ENCODE peak calls at places on chromosomes 3 and 15, in six cellular contexts. One of them, this sample, is unnamed.

GRCh38 chr3:42711491-42712343 is 9.1 kb upstream of the HHATL start:
- DNase-seq in mucosa of descending colon: no peak
- DNase-seq in activated CD8-positive, alpha-beta T cell treated with anti-CD3 and anti-CD28 coated beads for 36 hours: no peak
- DNase-seq in adrenal gland: peak; percentile 5
- DNase-seq in fibroblast of pulmonary artery: no peak
- DNase-seq in AG09319: no peak
- DNase-seq in this sample: no peak

GRCh38 chr15:55627730-55628368 is 39.7 kb upstream of the PYGO1 start:
- DNase-seq in adrenal gland: peak; percentile 59
- DNase-seq in AG09319: peak; percentile 52
- DNase-seq in activated CD8-positive, alpha-beta T cell treated with anti-CD3 and anti-CD28 coated beads for 36 hours: no peak
- DNase-seq in mucosa of descending colon: no peak
- DNase-seq in fibroblast of pulmonary artery: peak; percentile 90
- DNase-seq in this sample: no peak

GRCh38 chr15:41814534-41814933 is 13.4 kb upstream of the JMJD7 start:
- DNase-seq in adrenal gland: no peak
- DNase-seq in fibroblast of pulmonary artery: no peak
- DNase-seq in AG09319: no peak
- DNase-seq in mucosa of descending colon: no peak
- DNase-seq in activated CD8-positive, alpha-beta T cell treated with anti-CD3 and anti-CD28 coated beads for 36 hours: no peak
- DNase-seq in this sample: no peak

GRCh38 chr15:69450968-69451695 is 1.5 kb upstream of the RPLP1 start:
- DNase-seq in AG09319: no peak
- DNase-seq in activated CD8-positive, alpha-beta T cell treated with anti-CD3 and anti-CD28 coated beads for 36 hours: no peak
- DNase-seq in mucosa of descending colon: no peak
- DNase-seq in adrenal gland: no peak
- DNase-seq in fibroblast of pulmonary artery: no peak
- DNase-seq in this sample: no peak

GRCh38 chr3:56323986-56324420 is 144.3 kb downstream of the ERC2 start:
- DNase-seq in mucosa of descending colon: no peak
- DNase-seq in fibroblast of pulmonary artery: peak; percentile 91
- DNase-seq in adrenal gland: peak; percentile 23
- DNase-seq in activated CD8-positive, alpha-beta T cell treated with anti-CD3 and anti-CD28 coated beads for 36 hours: no peak
- DNase-seq in AG09319: peak; percentile 10
- DNase-seq in this sample: no peak

GRCh38 chr15:92394327-92395175 is 870 bp downstream of the ST8SIA2 start:
- DNase-seq in activated CD8-positive, alpha-beta T cell treated with anti-CD3 and anti-CD28 coated beads for 36 hours: no peak
- DNase-seq in fibroblast of pulmonary artery: no peak
- DNase-seq in mucosa of descending colon: peak; percentile 6
- DNase-seq in AG09319: no peak
- DNase-seq in adrenal gland: no peak
- DNase-seq in this sample: no peak

GRCh38 chr3:114408763-114409162 is 114.9 kb downstream of the TIGIT start:
- DNase-seq in mucosa of descending colon: no peak
- DNase-seq in adrenal gland: peak; percentile 25
- DNase-seq in AG09319: no peak
- DNase-seq in fibroblast of pulmonary artery: no peak
- DNase-seq in activated CD8-positive, alpha-beta T cell treated with anti-CD3 and anti-CD28 coated beads for 36 hours: no peak
- DNase-seq in this sample: no peak

GRCh38 chr3:20336572-20336971 is 150.6 kb upstream of the SGO1 start:
- DNase-seq in mucosa of descending colon: no peak
- DNase-seq in AG09319: no peak
- DNase-seq in fibroblast of pulmonary artery: no peak
- DNase-seq in adrenal gland: no peak
- DNase-seq in activated CD8-positive, alpha-beta T cell treated with anti-CD3 and anti-CD28 coated beads for 36 hours: no peak
- DNase-seq in this sample: no peak

GRCh38 chr15:47754312-47754711 is 37.0 kb downstream of the SEMA6D start:
- DNase-seq in mucosa of descending colon: no peak
- DNase-seq in fibroblast of pulmonary artery: no peak
- DNase-seq in adrenal gland: no peak
- DNase-seq in activated CD8-positive, alpha-beta T cell treated with anti-CD3 and anti-CD28 coated beads for 36 hours: no peak
- DNase-seq in AG09319: no peak
- DNase-seq in this sample: no peak

GRCh38 chr3:185988080-185988815 is 50.4 kb upstream of the TRA2B start:
- DNase-seq in fibroblast of pulmonary artery: no peak
- DNase-seq in mucosa of descending colon: no peak
- DNase-seq in AG09319: no peak
- DNase-seq in adrenal gland: no peak
- DNase-seq in activated CD8-positive, alpha-beta T cell treated with anti-CD3 and anti-CD28 coated beads for 36 hours: no peak
- DNase-seq in this sample: no peak

GRCh38 chr3:192830279-192831110 is 87.2 kb downstream of the MB21D2 start:
- DNase-seq in mucosa of descending colon: no peak
- DNase-seq in AG09319: no peak
- DNase-seq in fibroblast of pulmonary artery: no peak
- DNase-seq in activated CD8-positive, alpha-beta T cell treated with anti-CD3 and anti-CD28 coated beads for 36 hours: no peak
- DNase-seq in adrenal gland: no peak
- DNase-seq in this sample: no peak

GRCh38 chr3:143002083-143002712 is 828 bp downstream of the U2SURP start:
- DNase-seq in activated CD8-positive, alpha-beta T cell treated with anti-CD3 and anti-CD28 coated beads for 36 hours: peak; percentile 32
- DNase-seq in mucosa of descending colon: no peak
- DNase-seq in AG09319: no peak
- DNase-seq in fibroblast of pulmonary artery: peak; percentile 35
- DNase-seq in adrenal gland: no peak
- DNase-seq in this sample: no peak

GRCh38 chr3:59935025-59935424 is 885.2 kb upstream of the CFAP20DC start:
- DNase-seq in adrenal gland: no peak
- DNase-seq in fibroblast of pulmonary artery: no peak
- DNase-seq in activated CD8-positive, alpha-beta T cell treated with anti-CD3 and anti-CD28 coated beads for 36 hours: peak; percentile 39
- DNase-seq in AG09319: no peak
- DNase-seq in mucosa of descending colon: no peak
- DNase-seq in this sample: no peak

GRCh38 chr3:112101946-112102345 is 15.8 kb downstream of the C3orf52 start:
- DNase-seq in activated CD8-positive, alpha-beta T cell treated with anti-CD3 and anti-CD28 coated beads for 36 hours: no peak
- DNase-seq in fibroblast of pulmonary artery: peak; percentile 72
- DNase-seq in AG09319: no peak
- DNase-seq in adrenal gland: no peak
- DNase-seq in mucosa of descending colon: no peak
- DNase-seq in this sample: no peak

GRCh38 chr15:80072285-80072684 is 12.8 kb downstream of the ZFAND6 start:
- DNase-seq in adrenal gland: no peak
- DNase-seq in fibroblast of pulmonary artery: peak; percentile 95
- DNase-seq in activated CD8-positive, alpha-beta T cell treated with anti-CD3 and anti-CD28 coated beads for 36 hours: peak; percentile 14
- DNase-seq in mucosa of descending colon: peak; percentile 60
- DNase-seq in AG09319: peak; percentile 56
- DNase-seq in this sample: peak; percentile 15

GRCh38 chr3:126126292-126126691 is 42.4 kb upstream of the SLC41A3 start:
- DNase-seq in activated CD8-positive, alpha-beta T cell treated with anti-CD3 and anti-CD28 coated beads for 36 hours: no peak
- DNase-seq in AG09319: no peak
- DNase-seq in adrenal gland: peak; percentile 9
- DNase-seq in mucosa of descending colon: no peak
- DNase-seq in fibroblast of pulmonary artery: no peak
- DNase-seq in this sample: no peak

GRCh38 chr15:92091155-92091734 is 237.7 kb downstream of the SLCO3A1 start:
- DNase-seq in AG09319: no peak
- DNase-seq in mucosa of descending colon: peak; percentile 73
- DNase-seq in activated CD8-positive, alpha-beta T cell treated with anti-CD3 and anti-CD28 coated beads for 36 hours: peak; percentile 44
- DNase-seq in fibroblast of pulmonary artery: peak; percentile 41
- DNase-seq in adrenal gland: peak; percentile 40
- DNase-seq in this sample: peak; percentile 54

GRCh38 chr3:114451051-114451451 is 157.2 kb downstream of the TIGIT start:
- DNase-seq in adrenal gland: no peak
- DNase-seq in activated CD8-positive, alpha-beta T cell treated with anti-CD3 and anti-CD28 coated beads for 36 hours: no peak
- DNase-seq in mucosa of descending colon: no peak
- DNase-seq in AG09319: no peak
- DNase-seq in fibroblast of pulmonary artery: no peak
- DNase-seq in this sample: no peak

GRCh38 chr3:150038830-150039229 is 68.1 kb upstream of the PFN2 start:
- DNase-seq in mucosa of descending colon: no peak
- DNase-seq in adrenal gland: no peak
- DNase-seq in fibroblast of pulmonary artery: no peak
- DNase-seq in activated CD8-positive, alpha-beta T cell treated with anti-CD3 and anti-CD28 coated beads for 36 hours: no peak
- DNase-seq in AG09319: no peak
- DNase-seq in this sample: no peak

GRCh38 chr3:143811602-143812001 is 36.7 kb downstream of the SLC9A9 start:
- DNase-seq in mucosa of descending colon: no peak
- DNase-seq in adrenal gland: no peak
- DNase-seq in activated CD8-positive, alpha-beta T cell treated with anti-CD3 and anti-CD28 coated beads for 36 hours: no peak
- DNase-seq in fibroblast of pulmonary artery: no peak
- DNase-seq in AG09319: no peak
- DNase-seq in this sample: no peak

GRCh38 chr15:59420986-59421618 is 16.9 kb upstream of the FAM81A start:
- DNase-seq in AG09319: no peak
- DNase-seq in adrenal gland: no peak
- DNase-seq in activated CD8-positive, alpha-beta T cell treated with anti-CD3 and anti-CD28 coated beads for 36 hours: no peak
- DNase-seq in mucosa of descending colon: no peak
- DNase-seq in fibroblast of pulmonary artery: peak; percentile 75
- DNase-seq in this sample: no peak

DNA sequence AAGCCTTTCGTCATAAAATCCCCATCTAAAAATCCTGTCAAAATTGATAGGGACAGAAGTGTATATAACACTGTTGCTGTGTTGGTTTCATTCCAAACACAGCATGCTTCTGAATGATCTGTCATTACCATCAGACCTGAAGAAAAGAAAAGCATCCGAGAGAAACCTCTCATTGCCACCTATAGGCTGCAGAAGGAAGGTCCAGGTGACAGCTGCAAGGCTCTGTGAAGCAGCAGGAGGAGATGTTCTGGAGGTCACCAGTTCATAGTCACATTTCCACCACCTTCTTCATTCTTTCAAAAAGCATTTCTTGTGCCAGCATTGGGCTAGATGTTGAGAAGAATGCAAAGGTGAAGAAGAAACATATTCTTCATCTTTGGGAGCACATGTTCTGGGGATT is 503.7 kb upstream of the NR2F2 start:
- DNase-seq in fibroblast of pulmonary artery: no peak
- DNase-seq in adrenal gland: no peak
- DNase-seq in activated CD8-positive, alpha-beta T cell treated with anti-CD3 and anti-CD28 coated beads for 36 hours: no peak
- DNase-seq in AG09319: no peak
- DNase-seq in mucosa of descending colon: no peak
- DNase-seq in this sample: no peak
- TF ChIP-seq CTCF in fibroblast of pulmonary artery: peak; percentile 14
- TF ChIP-seq CTCF in adrenal gland: no peak
- TF ChIP-seq CTCF in activated CD8-positive, alpha-beta T cell treated with anti-CD3 and anti-CD28 coated beads for 36 hours: no peak
- TF ChIP-seq CTCF in AG09319: no peak
- TF ChIP-seq CTCF in mucosa of descending colon: no peak
- TF ChIP-seq CTCF in this sample: no peak

DNA sequence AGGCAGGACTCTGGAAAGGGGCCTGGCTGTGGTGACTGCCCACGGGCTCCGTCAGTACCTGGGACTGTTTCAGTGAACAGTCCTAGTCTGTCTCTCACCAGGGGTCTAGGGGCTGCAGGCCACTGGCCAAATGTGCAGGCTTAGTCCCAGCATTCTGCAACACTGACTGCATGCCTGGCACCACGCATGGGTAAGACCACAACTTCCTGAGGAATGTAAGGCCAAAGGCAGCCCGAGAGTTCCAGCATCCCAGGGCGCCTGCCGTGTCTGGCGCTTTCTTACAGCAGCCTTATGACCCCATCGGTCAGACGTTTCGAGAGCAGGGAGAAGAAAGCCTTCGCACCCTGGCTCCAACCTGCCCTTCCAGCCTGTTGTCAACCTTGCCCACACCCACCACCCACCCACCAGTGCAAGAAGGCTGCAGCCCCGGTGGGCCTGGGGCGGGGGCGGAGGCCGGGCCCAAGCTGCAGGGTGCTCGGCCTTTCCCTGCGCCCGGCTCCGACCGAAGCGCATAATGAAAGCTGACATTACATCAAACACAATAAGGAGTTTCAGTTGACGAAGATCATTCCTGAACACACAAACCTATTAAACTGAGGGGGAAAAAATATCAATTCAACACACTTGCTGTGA is 29.5 kb upstream of the TMEM115 start:
- DNase-seq in adrenal gland: no peak
- DNase-seq in activated CD8-positive, alpha-beta T cell treated with anti-CD3 and anti-CD28 coated beads for 36 hours: no peak
- DNase-seq in AG09319: no peak
- DNase-seq in mucosa of descending colon: no peak
- DNase-seq in fibroblast of pulmonary artery: no peak
- DNase-seq in this sample: no peak
- TF ChIP-seq CTCF in adrenal gland: no peak
- TF ChIP-seq CTCF in activated CD8-positive, alpha-beta T cell treated with anti-CD3 and anti-CD28 coated beads for 36 hours: peak; percentile 3
- TF ChIP-seq CTCF in AG09319: no peak
- TF ChIP-seq CTCF in mucosa of descending colon: no peak
- TF ChIP-seq CTCF in fibroblast of pulmonary artery: no peak
- TF ChIP-seq CTCF in this sample: no peak

GRCh38 chr3:122299872-122300460 is 25.1 kb upstream of the CSTA start:
- DNase-seq in mucosa of descending colon: peak; percentile 67
- DNase-seq in fibroblast of pulmonary artery: peak; percentile 34
- DNase-seq in adrenal gland: no peak
- DNase-seq in AG09319: no peak
- DNase-seq in activated CD8-positive, alpha-beta T cell treated with anti-CD3 and anti-CD28 coated beads for 36 hours: peak; percentile 54
- DNase-seq in this sample: no peak
- TF ChIP-seq CTCF in mucosa of descending colon: peak; percentile 51
- TF ChIP-seq CTCF in fibroblast of pulmonary artery: peak; percentile 56
- TF ChIP-seq CTCF in adrenal gland: peak; percentile 25
- TF ChIP-seq CTCF in AG09319: peak; percentile 24
- TF ChIP-seq CTCF in activated CD8-positive, alpha-beta T cell treated with anti-CD3 and anti-CD28 coated beads for 36 hours: peak; percentile 79
- TF ChIP-seq CTCF in this sample: no peak

GRCh38 chr15:53454535-53454842 is 305.0 kb downstream of the WDR72 start:
- DNase-seq in adrenal gland: no peak
- DNase-seq in AG09319: no peak
- DNase-seq in activated CD8-positive, alpha-beta T cell treated with anti-CD3 and anti-CD28 coated beads for 36 hours: no peak
- DNase-seq in mucosa of descending colon: no peak
- DNase-seq in fibroblast of pulmonary artery: no peak
- DNase-seq in this sample: no peak
- TF ChIP-seq CTCF in adrenal gland: no peak
- TF ChIP-seq CTCF in AG09319: no peak
- TF ChIP-seq CTCF in activated CD8-positive, alpha-beta T cell treated with anti-CD3 and anti-CD28 coated beads for 36 hours: no peak
- TF ChIP-seq CTCF in mucosa of descending colon: no peak
- TF ChIP-seq CTCF in fibroblast of pulmonary artery: no peak
- TF ChIP-seq CTCF in this sample: no peak

DNA sequence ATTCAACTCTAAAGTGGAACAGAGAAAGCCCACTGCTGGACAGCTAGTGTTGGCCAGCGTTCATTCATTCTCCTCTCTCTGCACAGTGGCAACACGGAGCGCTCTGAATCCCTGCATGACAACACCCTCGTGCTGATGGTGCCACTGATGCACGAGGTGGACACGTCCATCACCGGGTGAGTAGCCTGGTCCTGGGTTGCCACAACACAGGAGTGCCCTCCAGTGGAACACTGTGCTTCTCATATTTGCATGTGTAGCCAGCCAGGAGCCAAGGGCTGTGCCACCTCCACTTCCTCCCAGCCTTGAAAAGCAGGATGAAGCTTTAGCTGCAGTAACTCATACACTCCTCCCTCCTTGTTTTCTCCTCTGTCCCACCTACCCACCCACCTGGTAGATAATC is 120.0 kb upstream of the CTDSPL start:
- DNase-seq in fibroblast of pulmonary artery: no peak
- DNase-seq in activated CD8-positive, alpha-beta T cell treated with anti-CD3 and anti-CD28 coated beads for 36 hours: peak; percentile 6
- DNase-seq in adrenal gland: peak; percentile 70
- DNase-seq in AG09319: no peak
- DNase-seq in mucosa of descending colon: peak; percentile 63
- DNase-seq in this sample: peak; percentile 72
- TF ChIP-seq CTCF in fibroblast of pulmonary artery: no peak
- TF ChIP-seq CTCF in activated CD8-positive, alpha-beta T cell treated with anti-CD3 and anti-CD28 coated beads for 36 hours: no peak
- TF ChIP-seq CTCF in adrenal gland: peak; percentile 69
- TF ChIP-seq CTCF in AG09319: peak; percentile 30
- TF ChIP-seq CTCF in mucosa of descending colon: no peak
- TF ChIP-seq CTCF in this sample: peak; percentile 64

This sample was measured in heart left ventricle.